ENCODE peak calls at places on chromosome X, in eight cellular contexts. B is transverse colon, A is GM23338, P is H1, G is HL-60, S is SK-N-SH, J is suprapubic skin, W is sigmoid colon. K is an unnamed sample.

GRCh38 chrX:13013353-13014110 is 30.9 kb downstream of the FAM9C start:
- DNase-seq in B (peak), A (no peak), P (no peak), G (peak), S (no peak), J (no peak), W (peak), K (no peak)

GRCh38 chrX:49308604-49309269 is 5.3 kb downstream of the GAGE10 start:
- DNase-seq in B (no peak), A (no peak), P (no peak), G (no peak), S (no peak), J (no peak), W (no peak), K (peak)

GRCh38 chrX:35622601-35623000 is 175.5 kb upstream of the MAGEB16 start:
- DNase-seq in B (no peak), A (no peak), P (no peak), G (no peak), S (no peak), J (no peak), W (no peak), K (no peak)

GRCh38 chrX:13689519-13690211 is 737 bp downstream of the RAB9A start:
- DNase-seq in B (no peak), A (peak), P (no peak), G (no peak), S (no peak), J (no peak), W (no peak), K (peak)

GRCh38 chrX:100895365-100896075 is 21.4 kb upstream of the NOX1 start:
- DNase-seq in B (peak), A (peak), P (no peak), G (no peak), S (peak), J (no peak), W (no peak), K (peak)

GRCh38 chrX:30065226-30065625 is 150.1 kb upstream of the MAGEB2 start:
- DNase-seq in B (no peak), A (no peak), P (no peak), G (no peak), S (no peak), J (no peak), W (no peak), K (peak)

GRCh38 chrX:117063224-117063623 is 600.4 kb upstream of the CT83 start:
- DNase-seq in B (no peak), A (no peak), P (no peak), G (no peak), S (no peak), J (no peak), W (no peak), K (no peak)

GRCh38 chrX:124280294-124280902 is 52.1 kb upstream of the TEX13D start:
- DNase-seq in B (no peak), A (no peak), P (no peak), G (no peak), S (no peak), J (no peak), W (no peak), K (no peak)

GRCh38 chrX:153333271-153333670 is 682 bp upstream of the ZNF275 start:
- DNase-seq in B (no peak), A (no peak), P (no peak), G (no peak), S (no peak), J (no peak), W (no peak), K (no peak)

GRCh38 chrX:153336988-153337387 is 3.0 kb downstream of the ZNF275 start:
- DNase-seq in B (no peak), A (no peak), P (no peak), G (no peak), S (no peak), J (no peak), W (no peak), K (no peak)

GRCh38 chrX:153334654-153335295 is 822 bp downstream of the ZNF275 start:
- DNase-seq in B (no peak), A (no peak), P (no peak), G (no peak), S (no peak), J (no peak), W (no peak), K (no peak)

GRCh38 chrX:153336128-153336894 is 2.4 kb downstream of the ZNF275 start:
- DNase-seq in B (no peak), A (no peak), P (no peak), G (no peak), S (no peak), J (no peak), W (no peak), K (no peak)

GRCh38 chrX:153333821-153334653 is at the start of gene ZNF275:
- DNase-seq in B (peak), A (peak), P (no peak), G (peak), S (peak), J (peak), W (peak), K (peak)
- TF ChIP-seq POLR2AphosphoS5 in B (peak), A (no peak), P (no peak), G (peak), S (no peak), J (no peak), W (peak), K (peak)

DNA sequence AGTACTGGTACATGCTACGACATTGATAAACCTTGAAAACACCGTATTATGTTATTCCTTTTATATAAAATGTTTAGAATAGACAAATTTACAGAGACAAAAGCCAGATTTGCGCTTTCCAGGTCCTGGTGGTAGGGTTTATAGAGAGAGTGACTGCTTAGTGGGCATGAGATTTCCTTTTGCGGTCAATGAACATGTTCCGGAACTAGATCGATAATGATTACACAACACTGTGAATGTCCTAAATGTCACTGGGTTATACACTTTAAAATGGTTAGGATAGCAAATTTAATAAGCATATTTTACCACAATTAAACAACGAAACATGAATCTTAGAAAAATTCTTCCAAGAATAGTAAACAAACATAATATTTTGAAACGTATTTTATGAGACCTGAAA is 77.3 kb downstream of the MAGEA10 start:
- DNase-seq in B (no peak), A (no peak), P (no peak), G (no peak), S (no peak), J (no peak), W (no peak), K (no peak)
- TF ChIP-seq POLR2AphosphoS5 in B (no peak), A (no peak), P (no peak), G (no peak), S (no peak), J (no peak), W (no peak), K (no peak)

GRCh38 chrX:9789555-9789954 is 3.3 kb downstream of the SHROOM2 start:
- DNase-seq in B (no peak), A (peak), P (peak), G (no peak), S (no peak), J (no peak), W (no peak), K (no peak)

GRCh38 chrX:9790866-9791265 is 4.6 kb downstream of the SHROOM2 start:
- DNase-seq in B (no peak), A (no peak), P (no peak), G (no peak), S (no peak), J (no peak), W (no peak), K (no peak)

GRCh38 chrX:9786839-9787635 is 808 bp downstream of the SHROOM2 start:
- DNase-seq in B (no peak), A (peak), P (no peak), G (no peak), S (peak), J (no peak), W (no peak), K (peak)

GRCh38 chrX:9785944-9786741 is at the start of gene SHROOM2:
- DNase-seq in B (no peak), A (peak), P (no peak), G (no peak), S (peak), J (no peak), W (no peak), K (no peak)

DNA sequence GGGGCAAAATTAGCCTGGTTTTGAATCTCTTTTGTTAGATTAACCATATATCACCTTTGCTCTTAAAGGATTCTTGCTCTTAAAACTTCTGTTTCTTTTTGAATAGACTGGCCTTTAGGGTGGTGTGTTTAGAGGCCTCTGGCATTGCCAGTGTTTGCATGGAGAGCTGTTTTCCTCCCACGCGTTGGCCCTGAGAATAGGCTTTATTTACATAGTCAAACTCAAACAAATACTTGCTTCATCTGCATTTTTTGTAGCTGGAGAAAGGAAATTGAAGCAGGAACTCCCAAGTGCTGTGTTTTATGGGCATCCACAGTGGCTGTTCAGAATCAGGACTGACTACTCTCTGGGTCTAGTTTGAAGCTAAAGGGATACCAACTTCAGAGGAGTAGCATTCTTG is 2.7 kb downstream of the SHROOM2 start:
- DNase-seq in B (no peak), A (peak), P (no peak), G (no peak), S (no peak), J (no peak), W (no peak), K (peak)
- TF ChIP-seq POLR2AphosphoS5 in B (no peak), A (no peak), P (no peak), G (no peak), S (no peak), J (no peak), W (no peak), K (no peak)

GRCh38 chrX:20263474-20263873 is 3.2 kb downstream of the RPS6KA3 start:
- DNase-seq in B (no peak), A (no peak), P (no peak), G (no peak), S (no peak), J (no peak), W (no peak), K (peak)
- TF ChIP-seq POLR2AphosphoS5 in B (no peak), A (no peak), P (no peak), G (no peak), S (peak), J (no peak), W (no peak), K (no peak)

GRCh38 chrX:153829799-153830631 is at the start of gene PDZD4:
- DNase-seq in B (no peak), A (peak), P (no peak), G (no peak), S (peak), J (no peak), W (peak), K (no peak)
- TF ChIP-seq POLR2AphosphoS5 in B (no peak), A (no peak), P (no peak), G (no peak), S (no peak), J (no peak), W (no peak), K (no peak)

GRCh38 chrX:40844476-40844875 is 109.1 kb upstream of the MED14 start:
- DNase-seq in B (no peak), A (no peak), P (no peak), G (no peak), S (no peak), J (no peak), W (no peak), K (no peak)

GRCh38 chrX:40849906-40850672 is 114.7 kb upstream of the MED14 start:
- DNase-seq in B (no peak), A (no peak), P (no peak), G (no peak), S (no peak), J (no peak), W (no peak), K (no peak)

GRCh38 chrX:40843643-40844042 is 108.3 kb upstream of the MED14 start:
- DNase-seq in B (no peak), A (no peak), P (no peak), G (no peak), S (no peak), J (no peak), W (no peak), K (no peak)

DNA sequence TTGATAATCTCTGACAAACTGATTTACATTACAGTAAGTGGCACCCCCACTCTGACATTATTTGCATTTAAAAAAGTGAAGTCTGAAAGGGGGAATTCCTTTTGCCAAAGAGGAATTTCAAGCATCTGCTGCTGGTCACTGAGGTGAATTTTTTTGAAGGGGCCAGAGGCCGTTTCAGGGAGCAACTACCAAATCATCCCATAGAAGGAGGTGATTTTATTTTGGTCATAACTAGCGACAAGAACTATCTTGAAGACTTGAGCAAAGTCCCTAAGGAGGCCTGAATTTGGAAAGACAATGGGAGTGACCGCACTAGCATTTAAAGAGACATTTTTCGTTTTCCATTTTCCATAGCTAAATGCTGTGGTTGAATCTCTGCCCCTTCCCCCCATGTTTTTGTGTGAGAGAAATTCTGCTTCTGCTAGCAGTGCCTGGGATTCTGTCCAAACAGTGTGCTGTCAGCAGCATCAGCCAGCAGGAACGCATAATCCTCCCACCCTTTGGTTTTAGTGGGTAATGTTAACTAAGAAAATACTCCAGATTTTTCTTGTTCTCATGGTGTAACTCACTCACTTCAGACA is 110.1 kb upstream of the MED14 start:
- DNase-seq in B (no peak), A (peak), P (peak), G (no peak), S (no peak), J (no peak), W (no peak), K (peak)
- TF ChIP-seq POLR2AphosphoS5 in B (no peak), A (no peak), P (peak), G (no peak), S (peak), J (no peak), W (no peak), K (no peak)

DNA sequence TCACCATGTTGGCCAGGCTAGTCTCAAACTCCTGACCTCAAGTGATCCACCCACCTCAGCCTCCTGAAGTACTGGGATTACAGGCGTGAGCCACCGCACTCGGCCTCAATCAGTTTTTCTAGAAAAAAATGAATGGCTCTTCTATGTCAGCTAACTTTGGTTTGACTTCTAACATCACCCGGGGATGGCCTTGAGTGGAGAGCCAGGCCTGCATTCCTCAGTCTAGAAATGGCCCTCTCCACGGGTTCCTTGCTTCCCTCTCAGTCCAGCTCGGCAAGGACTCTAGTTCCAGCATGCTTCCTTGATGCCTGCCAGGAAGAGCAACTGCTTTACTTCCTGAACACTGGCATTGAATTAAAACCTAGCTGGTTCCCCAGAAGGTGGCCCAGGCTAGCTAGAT is 39.0 kb downstream of the SLC25A5 start:
- DNase-seq in B (no peak), A (no peak), P (no peak), G (no peak), S (no peak), J (no peak), W (peak), K (no peak)
- TF ChIP-seq POLR2AphosphoS5 in B (no peak), A (no peak), P (no peak), G (no peak), S (no peak), J (no peak), W (no peak), K (no peak)

DNA sequence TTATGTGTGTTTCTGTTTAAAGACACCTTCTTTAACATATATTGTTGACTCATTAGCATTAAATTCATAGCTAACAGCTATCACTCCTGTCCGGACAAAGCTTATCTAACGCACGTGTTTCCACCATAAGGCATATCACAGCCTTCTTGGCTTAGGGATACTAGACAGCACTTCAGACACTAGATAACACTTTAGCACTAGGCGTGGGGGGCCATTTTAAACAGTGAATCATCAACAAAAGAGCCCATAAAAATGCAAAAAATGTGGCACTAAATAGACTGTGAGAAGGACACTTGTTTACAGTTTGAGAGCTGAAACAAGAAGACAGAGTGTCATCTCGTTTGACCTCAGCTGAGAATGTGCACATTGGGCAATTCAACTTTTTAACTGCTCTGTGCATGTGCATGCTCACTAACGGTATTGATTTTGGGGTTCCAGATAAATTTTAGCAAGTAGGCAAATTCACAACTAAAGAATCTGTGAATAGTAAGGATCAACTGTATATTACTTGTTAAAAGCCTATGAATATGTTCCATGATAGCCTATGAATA is 58.9 kb upstream of the RAI2 start:
- DNase-seq in B (no peak), A (no peak), P (no peak), G (no peak), S (no peak), J (no peak), W (no peak), K (no peak)
- TF ChIP-seq POLR2AphosphoS5 in B (no peak), A (no peak), P (no peak), G (no peak), S (no peak), J (no peak), W (no peak), K (no peak)

DNA sequence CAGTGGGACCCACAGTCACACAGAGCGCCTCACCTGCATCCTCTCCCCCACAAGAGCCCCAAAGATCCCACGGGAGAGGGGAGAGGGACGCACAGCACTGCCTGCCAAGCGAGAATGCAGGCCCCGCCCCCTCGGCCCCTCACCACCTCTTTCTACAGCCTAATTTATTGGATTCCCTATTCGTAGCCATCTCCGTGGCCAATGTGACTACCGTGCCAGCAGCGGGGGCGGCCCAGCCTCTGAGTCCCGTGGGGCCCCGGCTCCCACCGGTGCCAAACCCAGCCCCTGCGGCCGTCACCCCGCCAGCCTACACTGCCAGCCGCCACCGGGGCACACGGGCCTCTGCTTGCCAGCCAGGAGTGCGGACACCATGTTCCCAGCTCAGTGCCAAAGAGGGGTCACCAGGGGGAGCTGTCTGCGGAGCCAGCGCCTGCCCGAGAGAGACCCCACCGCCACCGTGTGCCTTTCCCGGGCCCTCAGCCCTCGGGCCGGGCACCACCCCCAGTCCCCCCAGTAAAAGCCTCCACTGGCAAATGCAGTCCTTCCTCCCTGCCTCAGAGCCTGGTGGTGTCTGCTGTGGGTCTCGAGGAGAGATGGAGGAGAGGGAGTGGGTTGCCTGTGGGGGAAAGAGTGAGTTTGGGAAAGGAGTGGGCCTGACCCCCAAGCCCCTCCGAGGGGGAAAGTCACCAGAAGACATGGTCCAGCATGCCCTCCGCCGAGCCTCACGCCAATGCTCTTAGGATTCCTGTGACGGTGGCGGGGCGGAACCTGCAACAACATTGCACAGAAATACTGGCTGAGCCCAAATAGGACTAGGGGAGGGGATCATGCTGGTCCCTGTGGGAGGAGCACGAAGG is 19.6 kb upstream of the PLXNB3 start:
- DNase-seq in B (no peak), A (peak), P (no peak), G (no peak), S (peak), J (peak), W (peak), K (peak)
- TF ChIP-seq POLR2AphosphoS5 in B (no peak), A (no peak), P (no peak), G (no peak), S (no peak), J (no peak), W (no peak), K (no peak)